ENCODE peak calls at places on chromosomes 13 and 19, in six cellular contexts. L is NCI-H774, B is activated gamma-delta T cell, T is occipital lobe, Z is right lobe of liver, D is NCI-H146. M is an unnamed sample.

GRCh38 chr13:66778461-66778860 is 451.7 kb downstream of the PCDH9 start:
- DNase-seq in T (no peak), L (no peak), B (no peak), Z (no peak), D (no peak), M (no peak)

GRCh38 chr19:19595171-19595701 is 23.3 kb downstream of the PBX4 start:
- DNase-seq in T (no peak), D (no peak), B (no peak), L (no peak), Z (no peak), M (no peak)

GRCh38 chr13:103514188-103514587 is 448.0 kb upstream of the SLC10A2 start:
- DNase-seq in T (no peak), D (no peak), L (no peak), B (no peak), Z (no peak), M (no peak)

GRCh38 chr19:17755977-17756670 is 4.8 kb downstream of the FCHO1 start:
- DNase-seq in L (no peak), D (peak), B (no peak), Z (no peak), T (peak), M (peak)

GRCh38 chr19:51188227-51188559 is 36.7 kb upstream of the CD33 start:
- DNase-seq in B (no peak), Z (no peak), L (no peak), D (no peak), T (no peak), M (no peak)

GRCh38 chr13:28964052-28964451 is 143.9 kb downstream of the MTUS2 start:
- DNase-seq in B (no peak), D (no peak), L (no peak), Z (no peak), T (no peak), M (no peak)

GRCh38 chr19:30076101-30076551 is 134.1 kb downstream of the URI1 start:
- DNase-seq in Z (no peak), B (no peak), L (no peak), T (no peak), D (no peak), M (no peak)

GRCh38 chr19:17692566-17692965 is 4.4 kb upstream of the UNC13A start:
- DNase-seq in B (no peak), T (no peak), L (no peak), D (no peak), Z (no peak), M (no peak)

GRCh38 chr13:43797869-43798268 is 11.1 kb upstream of the ENOX1 start:
- DNase-seq in L (no peak), T (no peak), D (no peak), B (no peak), Z (no peak), M (no peak)

GRCh38 chr13:67971291-67971690 is 741.2 kb upstream of the PCDH9 start:
- DNase-seq in Z (no peak), T (no peak), L (no peak), B (no peak), D (no peak), M (no peak)

GRCh38 chr19:38952395-38953165 is 21.8 kb downstream of the MRPS12 start:
- DNase-seq in T (no peak), B (no peak), Z (peak), D (peak), L (peak), M (peak)

GRCh38 chr19:6211632-6212402 is 68.0 kb downstream of the MLLT1 start:
- DNase-seq in Z (no peak), B (no peak), T (no peak), D (no peak), L (no peak), M (no peak)

GRCh38 chr13:98509271-98510155 is 67.4 kb downstream of the STK24 start:
- DNase-seq in B (no peak), T (peak), L (no peak), D (no peak), Z (no peak), M (peak)

GRCh38 chr19:33988601-33989000 is 183.7 kb upstream of the LSM14A start:
- DNase-seq in D (no peak), B (no peak), Z (no peak), T (no peak), L (no peak), M (no peak)

GRCh38 chr13:21625366-21625765 is 21.4 kb upstream of the MICU2 start:
- DNase-seq in Z (no peak), D (no peak), T (no peak), B (no peak), L (no peak), M (peak)

GRCh38 chr19:41269571-41269970 is 5.4 kb downstream of the HNRNPUL1 start:
- DNase-seq in Z (no peak), B (no peak), D (no peak), T (no peak), L (no peak), M (no peak)

GRCh38 chr19:18940791-18941627 is at the start of gene HOMER3:
- DNase-seq in T (peak), Z (peak), B (peak), L (peak), D (peak), M (peak)

GRCh38 chr19:2477732-2478191 is 1.8 kb downstream of the GADD45B start:
- DNase-seq in L (no peak), T (no peak), D (no peak), B (no peak), Z (peak), M (peak)

GRCh38 chr13:39864221-39864620 is 208.8 kb downstream of the COG6 start:
- DNase-seq in Z (no peak), T (no peak), D (no peak), B (no peak), L (no peak), M (no peak)

GRCh38 chr13:82370306-82370705 is 1512.0 kb downstream of the SLITRK1 start:
- DNase-seq in L (no peak), T (no peak), D (no peak), B (no peak), Z (no peak), M (no peak)

GRCh38 chr13:108463365-108463764 is 166.0 kb upstream of the MYO16 start:
- DNase-seq in B (no peak), Z (no peak), D (no peak), L (no peak), T (no peak), M (no peak)

GRCh38 chr19:46618670-46619231 is 6.1 kb downstream of the PTGIR start:
- DNase-seq in T (no peak), L (peak), Z (no peak), B (no peak), D (peak), M (no peak)

GRCh38 chr13:49993666-49994065 is 3.2 kb upstream of the TRIM13 start:
- DNase-seq in L (no peak), T (no peak), D (no peak), B (no peak), Z (no peak), M (no peak)

GRCh38 chr19:39506944-39507714 is 7.8 kb upstream of the SELENOV start:
- DNase-seq in L (peak), T (peak), D (peak), B (no peak), Z (no peak), M (peak)

GRCh38 chr19:2084993-2085720 is 11.0 kb downstream of the MOB3A start:
- DNase-seq in L (no peak), B (peak), T (peak), D (no peak), Z (peak), M (peak)

GRCh38 chr19:1571358-1571757 is 3.2 kb upstream of the MEX3D start:
- DNase-seq in L (no peak), B (no peak), D (no peak), Z (no peak), T (no peak), M (no peak)

GRCh38 chr13:44514278-44514677 is 61.9 kb downstream of the TSC22D1 start:
- DNase-seq in D (no peak), L (no peak), T (no peak), Z (no peak), B (no peak), M (no peak)

GRCh38 chr19:19064098-19064722 is 416 bp downstream of the SLC25A42 start:
- DNase-seq in Z (no peak), L (no peak), T (no peak), D (peak), B (no peak), M (peak)

M was measured in colonic mucosa.